ENCODE peak calls at places on chromosomes 16 and 17, in eight cellular contexts. X is Calu3, G is breast epithelium, Q is hepatocyte, O is GM10248, A is upper lobe of right lung, N is cardiac fibroblast, E is nephron progenitor cell. H is an unnamed sample.

GRCh38 chr17:59266748-59267147 is 46.4 kb downstream of the GDPD1 start:
- DNase-seq in A (no peak), G (no peak), X (no peak), Q (no peak), E (no peak), O (no peak), N (peak), H (no peak)

GRCh38 chr16:9092282-9092962 is 978 bp downstream of the HAPSTR1 start:
- DNase-seq in X (peak), E (peak), A (peak), O (peak), G (no peak), Q (peak), N (no peak), H (peak)

GRCh38 chr17:28760987-28761562 is 17.3 kb downstream of the TRAF4 start:
- DNase-seq in Q (no peak), A (peak), G (peak), E (no peak), N (peak), X (peak), O (no peak), H (no peak)

GRCh38 chr17:69437475-69437874 is 23.0 kb downstream of the MAP2K6 start:
- DNase-seq in G (no peak), A (no peak), Q (no peak), N (no peak), O (no peak), E (no peak), X (no peak), H (no peak)

GRCh38 chr16:87956169-87956770 is 5.0 kb downstream of the BANP start:
- DNase-seq in G (no peak), E (peak), Q (peak), N (peak), X (no peak), O (peak), A (no peak), H (peak)

GRCh38 chr16:19601083-19601976 is 45.8 kb downstream of the VPS35L start:
- DNase-seq in O (peak), N (peak), A (no peak), G (no peak), Q (peak), E (peak), X (peak), H (no peak)

GRCh38 chr17:35239823-35240222 is 3.0 kb upstream of the SLFN5 start:
- DNase-seq in A (no peak), E (no peak), X (no peak), G (no peak), N (peak), O (no peak), Q (no peak), H (no peak)

GRCh38 chr16:25481636-25482035 is 210.1 kb upstream of the HS3ST4 start:
- DNase-seq in O (no peak), X (no peak), E (no peak), A (no peak), Q (peak), N (no peak), G (no peak), H (no peak)

GRCh38 chr17:71792966-71793365 is 327.9 kb upstream of the SOX9 start:
- DNase-seq in N (peak), X (peak), A (no peak), G (no peak), E (no peak), O (no peak), Q (no peak), H (no peak)

GRCh38 chr17:39306509-39307212 is 80.9 kb upstream of the STAC2 start:
- DNase-seq in X (no peak), Q (no peak), A (no peak), G (no peak), O (peak), E (no peak), N (peak), H (no peak)

GRCh38 chr17:56890390-56890789 is 23.5 kb downstream of the TRIM25 start:
- DNase-seq in X (no peak), E (no peak), G (no peak), Q (no peak), N (no peak), O (no peak), A (no peak), H (no peak)

GRCh38 chr16:85075236-85075924 is 36.9 kb downstream of the CIBAR2 start:
- DNase-seq in A (no peak), O (no peak), X (no peak), E (no peak), N (no peak), Q (no peak), G (no peak), H (no peak)

GRCh38 chr17:64178011-64178825 is 48.3 kb upstream of the ERN1 start:
- DNase-seq in X (no peak), Q (peak), G (no peak), N (no peak), E (no peak), O (no peak), A (no peak), H (no peak)

GRCh38 chr17:74512041-74512440 is 19.2 kb downstream of the CD300LB start:
- DNase-seq in Q (no peak), N (peak), G (no peak), E (no peak), X (no peak), A (no peak), O (no peak), H (no peak)

GRCh38 chr16:46857261-46857962 is 26.4 kb upstream of the C16orf87 start:
- DNase-seq in E (peak), A (no peak), O (no peak), N (peak), X (peak), Q (peak), G (no peak), H (no peak)

GRCh38 chr16:5075637-5076036 is 4.0 kb downstream of the ALG1 start:
- DNase-seq in E (no peak), O (no peak), A (no peak), G (no peak), Q (no peak), X (no peak), N (no peak), H (no peak)

GRCh38 chr16:8882725-8883377 is 700 bp downstream of the LITAFD start:
- DNase-seq in X (no peak), O (no peak), E (no peak), N (no peak), G (no peak), Q (no peak), A (no peak), H (no peak)

GRCh38 chr17:6574689-6575595 is 18.6 kb upstream of the PITPNM3 start:
- DNase-seq in A (peak), O (peak), E (peak), Q (no peak), N (peak), X (no peak), G (no peak), H (no peak)

GRCh38 chr17:6639651-6640535 is 618 bp downstream of the KIAA0753 start:
- DNase-seq in A (peak), N (peak), Q (peak), X (peak), E (peak), O (peak), G (peak), H (no peak)

DNA sequence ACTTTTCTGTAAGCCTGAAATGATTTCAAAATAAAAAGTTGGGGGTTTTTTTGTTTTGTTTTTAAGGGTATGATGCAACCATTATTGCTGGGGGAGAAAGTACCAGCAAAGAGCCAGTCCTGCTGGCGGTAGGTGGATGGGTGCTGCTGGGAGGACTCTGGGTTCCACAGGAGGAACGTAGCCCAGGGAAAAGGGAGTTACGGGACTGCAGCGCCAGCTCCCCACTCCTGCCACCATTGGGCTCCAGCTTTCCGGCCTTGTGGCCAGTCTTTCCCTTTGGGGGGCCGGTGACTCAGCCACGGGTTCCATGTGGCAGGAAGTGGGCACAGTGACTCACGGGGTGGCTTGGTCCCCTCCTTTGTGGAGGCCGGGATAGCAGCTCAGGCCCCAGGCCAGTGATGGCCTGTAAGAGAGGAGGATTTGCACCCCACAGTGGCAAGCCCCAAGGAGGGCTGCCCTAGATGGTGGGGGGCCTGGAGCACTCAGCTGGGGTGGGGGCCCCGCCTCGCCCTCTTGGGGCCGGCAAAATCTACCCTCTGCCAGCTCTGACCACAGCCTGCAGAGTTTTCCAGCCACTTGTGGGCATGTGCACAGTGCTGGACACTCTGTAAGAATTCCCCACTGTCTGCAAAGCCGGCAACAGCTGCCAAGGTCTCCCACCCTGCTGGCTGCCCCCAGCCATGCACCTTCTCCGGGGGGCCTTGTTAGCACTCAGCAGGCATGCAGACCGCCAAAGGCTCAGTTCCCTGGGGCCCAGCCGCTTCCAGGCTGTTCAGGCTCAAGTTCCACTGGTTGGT is 30.4 kb downstream of the SOCS3 start:
- DNase-seq in X (peak), G (no peak), E (no peak), O (no peak), Q (no peak), A (no peak), N (peak), H (no peak)
- TF ChIP-seq CTCF in X (no peak), G (no peak), E (no peak), O (no peak), Q (no peak), A (no peak), N (no peak), H (no peak)

DNA sequence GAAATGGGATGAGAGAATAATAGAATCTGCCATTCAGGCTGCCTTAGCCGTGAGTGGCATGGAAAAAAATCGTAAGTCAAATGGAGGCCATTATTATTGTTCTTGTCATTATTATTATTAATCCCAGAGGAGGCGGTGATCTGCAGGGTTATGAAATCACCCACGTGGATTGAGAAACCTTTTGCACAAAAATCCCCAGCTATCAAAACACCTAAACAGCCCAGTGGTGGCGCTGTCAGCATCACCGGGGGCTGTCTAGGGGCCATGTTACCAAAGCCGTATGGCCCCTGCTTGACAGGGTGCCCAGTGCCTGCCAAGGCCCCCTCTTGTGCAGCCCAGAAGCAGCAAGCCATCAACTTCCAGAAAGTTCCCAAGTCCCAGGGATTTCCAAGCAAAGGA is 25.2 kb downstream of the CNGB1 start:
- DNase-seq in N (peak), G (no peak), X (no peak), A (no peak), E (no peak), Q (no peak), O (no peak), H (no peak)
- TF ChIP-seq CTCF in N (peak), G (no peak), X (no peak), A (no peak), E (no peak), Q (no peak), O (no peak), H (no peak)

GRCh38 chr16:13793788-13794461 is 126.0 kb upstream of the ERCC4 start:
- DNase-seq in Q (no peak), A (no peak), X (no peak), N (no peak), O (no peak), G (no peak), E (peak), H (no peak)
- TF ChIP-seq CTCF in Q (no peak), A (no peak), X (no peak), N (no peak), O (no peak), G (no peak), E (no peak), H (no peak)

DNA sequence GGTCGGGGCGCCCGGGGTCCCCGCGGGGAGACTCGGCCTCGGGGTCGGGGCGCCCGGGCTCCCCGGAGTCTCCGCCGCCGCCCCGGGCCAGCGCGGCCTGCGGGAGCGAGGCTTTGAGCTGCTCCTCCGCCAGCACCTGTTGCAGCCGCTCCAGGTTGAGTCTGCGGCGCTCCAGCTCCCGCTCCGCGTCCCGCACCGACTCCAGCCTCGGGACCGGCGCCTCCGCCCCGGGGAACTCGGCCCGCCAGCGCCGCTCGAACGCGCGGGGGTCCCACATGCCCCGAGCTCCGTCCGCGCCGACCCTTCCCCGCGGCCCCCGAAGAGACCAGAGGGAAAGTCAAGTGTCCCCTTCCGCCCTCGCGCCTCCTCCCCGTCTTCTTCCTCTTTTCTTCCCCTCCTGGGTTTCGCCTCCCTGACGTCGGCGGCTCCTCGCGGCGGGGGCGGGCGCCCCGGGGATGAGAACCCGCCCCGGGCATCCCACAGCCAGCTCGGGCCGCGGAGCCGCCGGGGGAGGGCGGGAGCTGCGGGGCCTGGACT is 40.8 kb upstream of the BHLHA9 start:
- DNase-seq in A (peak), E (peak), G (no peak), O (peak), Q (peak), N (peak), X (peak), H (peak)
- TF ChIP-seq CTCF in A (no peak), E (no peak), G (no peak), O (no peak), Q (no peak), N (no peak), X (no peak), H (no peak)

GRCh38 chr17:49218941-49219913 is 8.7 kb downstream of the ABI3 start:
- DNase-seq in O (peak), N (no peak), G (no peak), X (peak), E (no peak), Q (no peak), A (peak), H (peak)
- TF ChIP-seq CTCF in O (peak), N (peak), G (no peak), X (peak), E (no peak), Q (no peak), A (no peak), H (no peak)

DNA sequence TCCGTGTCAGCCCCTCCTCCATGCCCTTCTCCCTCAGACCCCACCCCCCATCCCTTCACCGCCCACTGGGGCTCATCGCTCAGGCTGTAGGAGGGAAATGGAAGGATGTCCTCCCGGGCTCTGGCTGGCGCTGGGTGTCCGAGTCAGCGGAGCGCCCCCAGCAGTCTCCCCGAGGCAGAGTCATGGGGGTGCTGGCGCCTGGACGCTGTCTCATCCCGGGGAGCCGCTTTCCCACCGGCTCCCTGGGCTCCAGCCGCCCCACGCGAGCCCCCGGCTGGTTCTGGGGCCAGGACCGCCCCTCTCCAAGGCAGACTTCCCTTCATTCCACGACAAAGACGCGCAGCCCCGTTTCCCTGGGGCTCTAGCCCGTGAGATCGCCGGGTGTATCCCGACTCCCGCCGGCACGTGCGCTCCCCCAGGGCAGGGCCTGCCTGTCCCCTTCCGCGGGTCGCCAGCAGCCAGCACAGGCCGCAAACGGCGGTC is 398 bp upstream of the ANTKMT start:
- DNase-seq in Q (peak), N (peak), O (peak), G (no peak), X (peak), E (peak), A (no peak), H (no peak)
- TF ChIP-seq CTCF in Q (no peak), N (no peak), O (peak), G (no peak), X (no peak), E (no peak), A (peak), H (no peak)